ENCODE peak calls at places on chromosome 15, in seven cellular contexts. B is A549, Z is thyroid gland, T is sigmoid colon, P is transverse colon, A is stomach, F is adrenal gland. D is an unnamed sample.

GRCh38 chr15:100236981-100237720 is 104.6 kb downstream of the ADAMTS17 start:
- DNase-seq in B (no peak), Z (no peak), T (no peak), P (no peak), A (no peak), F (no peak), D (no peak)

GRCh38 chr15:38029741-38030140 is 95.3 kb downstream of the TMCO5A start:
- DNase-seq in B (no peak), Z (no peak), T (no peak), P (no peak), A (no peak), F (no peak), D (no peak)

GRCh38 chr15:55183679-55184078 is 13.1 kb downstream of the RSL24D1 start:
- DNase-seq in B (no peak), Z (no peak), T (no peak), P (no peak), A (no peak), F (no peak), D (no peak)

GRCh38 chr15:38531509-38531908 is 33.1 kb downstream of the RASGRP1 start:
- DNase-seq in B (no peak), Z (no peak), T (no peak), P (no peak), A (no peak), F (no peak), D (peak)

GRCh38 chr15:31352911-31353811 is 26.5 kb downstream of the KLF13 start:
- DNase-seq in B (no peak), Z (peak), T (peak), P (peak), A (peak), F (peak), D (no peak)

GRCh38 chr15:101167791-101168462 is 83.9 kb downstream of the CHSY1 start:
- DNase-seq in B (peak), Z (no peak), T (peak), P (peak), A (peak), F (peak), D (peak)

GRCh38 chr15:41607033-41607432 is 48.0 kb downstream of the TYRO3 start:
- DNase-seq in B (no peak), Z (no peak), T (no peak), P (no peak), A (no peak), F (no peak), D (peak)

GRCh38 chr15:63276342-63277043 is 912 bp upstream of the APH1B start:
- DNase-seq in B (no peak), Z (no peak), T (no peak), P (no peak), A (no peak), F (no peak), D (no peak)

GRCh38 chr15:29914441-29915053 is 92.3 kb upstream of the TJP1 start:
- DNase-seq in B (no peak), Z (no peak), T (no peak), P (no peak), A (no peak), F (no peak), D (no peak)

GRCh38 chr15:37137221-37137620 is 36.9 kb upstream of the MEIS2 start:
- DNase-seq in B (no peak), Z (no peak), T (no peak), P (no peak), A (no peak), F (no peak), D (no peak)

GRCh38 chr15:70535071-70535954 is 228.0 kb downstream of the UACA start:
- DNase-seq in B (no peak), Z (no peak), T (no peak), P (peak), A (no peak), F (peak), D (no peak)

GRCh38 chr15:22866066-22866465 is 27.6 kb downstream of the NIPA2 start:
- DNase-seq in B (no peak), Z (no peak), T (no peak), P (no peak), A (no peak), F (no peak), D (no peak)

GRCh38 chr15:39788108-39788507 is 5.5 kb upstream of the FSIP1 start:
- DNase-seq in B (no peak), Z (no peak), T (no peak), P (no peak), A (no peak), F (no peak), D (no peak)

GRCh38 chr15:32857732-32858131 is 139.9 kb downstream of the GREM1 start:
- DNase-seq in B (no peak), Z (no peak), T (no peak), P (no peak), A (no peak), F (no peak), D (no peak)

GRCh38 chr15:43511012-43511885 is 6.2 kb upstream of the MAP1A start:
- DNase-seq in B (peak), Z (peak), T (no peak), P (no peak), A (no peak), F (peak), D (no peak)

GRCh38 chr15:43509002-43509922 is 8.1 kb upstream of the MAP1A start:
- DNase-seq in B (no peak), Z (no peak), T (peak), P (no peak), A (no peak), F (peak), D (no peak)

GRCh38 chr15:43508421-43508820 is 9.0 kb upstream of the MAP1A start:
- DNase-seq in B (no peak), Z (no peak), T (no peak), P (no peak), A (no peak), F (peak), D (no peak)

GRCh38 chr15:43509923-43510229 is 7.5 kb upstream of the MAP1A start:
- DNase-seq in B (no peak), Z (no peak), T (no peak), P (no peak), A (no peak), F (no peak), D (no peak)

GRCh38 chr15:43510230-43511011 is 7.0 kb upstream of the MAP1A start:
- DNase-seq in B (peak), Z (peak), T (peak), P (peak), A (peak), F (peak), D (peak)
- TF ChIP-seq POLR2A in B (peak), Z (peak), T (peak), P (peak), A (no peak), F (peak), D (peak)

GRCh38 chr15:47409601-47410000 is 307.7 kb upstream of the SEMA6D start:
- DNase-seq in B (no peak), Z (no peak), T (no peak), P (no peak), A (no peak), F (no peak), D (no peak)
- TF ChIP-seq POLR2A in B (no peak), Z (no peak), T (no peak), P (no peak), A (no peak), F (no peak), D (no peak)

GRCh38 chr15:77964193-77964592 is 113.3 kb downstream of the TBC1D2B start:
- DNase-seq in B (no peak), Z (no peak), T (no peak), P (no peak), A (no peak), F (no peak), D (no peak)

DNA sequence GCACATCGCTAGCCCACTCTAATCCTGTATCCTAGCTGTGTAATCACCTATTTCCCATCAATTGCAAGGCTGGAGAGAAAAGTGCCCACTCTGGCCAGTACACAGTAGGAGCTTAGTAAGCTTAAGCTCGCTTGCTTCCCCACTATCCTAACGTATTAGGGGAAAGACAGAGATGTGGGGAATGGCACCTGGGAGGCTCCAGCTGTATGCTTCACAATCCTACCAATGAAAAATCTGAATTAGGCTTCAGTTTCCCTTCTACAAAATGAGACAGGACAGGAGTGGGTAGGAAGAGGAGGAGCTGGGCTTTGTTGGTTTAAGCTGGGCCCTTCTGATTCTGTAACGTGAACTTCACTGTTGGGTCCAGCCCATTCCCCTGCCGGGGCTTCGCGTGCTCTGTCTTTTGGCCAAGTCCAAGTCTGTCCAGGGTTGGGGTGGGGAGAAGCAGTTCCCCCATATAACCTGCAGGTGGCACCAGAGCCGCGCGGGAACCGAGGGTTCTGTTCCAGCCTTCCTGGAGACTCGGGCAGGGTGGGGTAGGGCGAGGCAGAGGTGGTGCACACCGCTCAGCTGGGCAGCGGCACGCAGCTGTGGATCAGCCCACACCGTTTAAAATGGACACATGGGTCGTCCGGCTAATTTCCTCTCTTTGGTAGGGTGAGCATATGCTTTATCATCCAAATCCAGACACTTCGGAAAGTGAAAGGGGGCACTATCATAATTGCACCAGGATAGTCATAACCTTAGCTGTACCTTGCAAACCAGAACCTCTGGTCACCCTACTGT is 118.2 kb downstream of the TBC1D2B start:
- DNase-seq in B (peak), Z (peak), T (peak), P (peak), A (peak), F (peak), D (peak)
- TF ChIP-seq POLR2A in B (no peak), Z (no peak), T (no peak), P (no peak), A (no peak), F (no peak), D (no peak)

DNA sequence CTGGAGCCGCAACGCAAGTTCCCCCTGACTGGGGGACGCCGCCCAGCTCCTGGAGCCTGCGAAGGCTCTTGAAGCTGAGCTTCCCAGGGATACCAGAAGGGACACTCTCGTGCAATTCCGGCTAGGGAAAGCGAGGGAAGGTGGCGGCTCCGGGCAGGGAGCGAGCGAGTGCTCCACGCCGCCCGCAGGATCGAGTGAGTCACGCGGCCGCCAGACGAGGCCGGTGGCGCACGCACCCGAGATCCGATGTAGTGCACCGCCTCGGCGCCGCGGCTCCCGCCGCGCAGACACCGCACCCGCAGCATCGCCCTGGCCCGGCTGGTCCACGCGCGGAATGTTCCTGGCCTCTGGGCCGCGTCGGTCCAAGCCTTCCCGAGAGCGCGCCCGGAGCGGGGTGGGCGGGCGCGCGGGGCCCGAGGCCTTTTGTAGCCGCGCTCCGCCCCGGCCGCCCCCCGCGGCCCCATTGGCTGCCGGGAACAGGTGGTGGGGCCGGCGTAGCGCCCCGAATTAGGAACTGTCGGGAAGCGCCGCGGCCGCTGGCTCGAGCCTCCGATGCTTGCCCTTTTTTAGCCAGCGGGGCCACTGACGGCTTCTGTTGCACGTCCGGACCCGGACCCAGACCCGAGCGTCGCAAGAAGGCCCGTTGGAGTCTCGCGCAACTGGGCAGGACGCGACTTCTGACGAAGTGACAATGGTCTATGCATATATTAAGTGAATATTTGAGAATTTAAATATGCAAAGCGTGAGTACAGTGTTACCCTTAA is at the start of gene GATM:
- DNase-seq in B (peak), Z (peak), T (peak), P (peak), A (peak), F (peak), D (peak)
- TF ChIP-seq POLR2A in B (peak), Z (peak), T (peak), P (peak), A (no peak), F (peak), D (no peak)

DNA sequence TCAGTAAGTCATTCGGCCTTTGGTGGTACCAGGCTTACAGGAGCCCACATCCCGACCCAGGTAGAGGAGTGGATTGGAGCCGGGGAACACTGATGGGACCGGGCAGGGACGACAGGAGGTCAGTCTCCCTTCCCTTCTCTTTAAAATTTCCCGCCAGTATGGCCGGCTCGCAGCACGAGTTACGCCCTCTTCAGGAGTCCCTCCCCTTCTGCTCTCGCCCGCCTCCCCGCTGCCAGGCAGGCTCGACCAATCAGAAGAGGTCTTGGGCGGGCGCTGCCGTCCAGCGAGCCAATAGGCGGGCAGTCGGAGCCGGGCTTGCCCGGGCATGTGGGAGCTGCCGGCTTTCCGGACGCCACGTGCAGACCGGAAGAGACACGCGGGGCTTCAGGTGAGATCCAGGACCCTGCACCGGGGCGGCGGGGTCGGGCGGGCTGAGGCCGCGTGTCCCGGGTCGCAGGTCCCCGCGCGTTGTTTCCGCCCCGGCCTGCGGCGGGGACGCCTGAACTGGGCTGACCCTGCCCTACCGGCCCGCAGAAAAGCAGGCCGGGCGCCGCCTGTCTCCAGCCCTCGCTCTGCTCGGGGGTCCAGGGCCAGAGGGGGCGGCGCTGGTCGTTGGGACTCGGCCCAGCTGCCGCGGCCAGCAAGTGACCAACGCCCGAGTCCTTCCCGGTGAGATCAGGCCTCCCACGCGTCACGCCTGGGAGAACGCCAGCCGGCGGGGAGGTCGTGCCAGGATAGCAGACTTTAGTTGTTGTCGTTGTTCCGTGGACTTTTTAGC is at the start of gene AEN:
- DNase-seq in B (peak), Z (peak), T (peak), P (peak), A (peak), F (peak), D (peak)
- TF ChIP-seq POLR2A in B (peak), Z (peak), T (no peak), P (peak), A (no peak), F (no peak), D (peak)

GRCh38 chr15:83285979-83286553 is 1.6 kb upstream of the BNC1 start:
- DNase-seq in B (peak), Z (no peak), T (no peak), P (no peak), A (no peak), F (no peak), D (peak)
- TF ChIP-seq POLR2A in B (no peak), Z (no peak), T (no peak), P (no peak), A (no peak), F (no peak), D (no peak)

GRCh38 chr15:96323250-96324162 is 7.0 kb upstream of the NR2F2 start:
- DNase-seq in B (no peak), Z (no peak), T (no peak), P (no peak), A (no peak), F (no peak), D (no peak)

GRCh38 chr15:96321422-96322391 is 8.8 kb upstream of the NR2F2 start:
- DNase-seq in B (no peak), Z (peak), T (peak), P (no peak), A (peak), F (no peak), D (no peak)

GRCh38 chr15:96320703-96321421 is 9.6 kb upstream of the NR2F2 start:
- DNase-seq in B (no peak), Z (no peak), T (no peak), P (no peak), A (no peak), F (no peak), D (no peak)

GRCh38 chr15:96324192-96324895 is 6.2 kb upstream of the NR2F2 start:
- DNase-seq in B (no peak), Z (no peak), T (peak), P (no peak), A (no peak), F (peak), D (no peak)

DNA sequence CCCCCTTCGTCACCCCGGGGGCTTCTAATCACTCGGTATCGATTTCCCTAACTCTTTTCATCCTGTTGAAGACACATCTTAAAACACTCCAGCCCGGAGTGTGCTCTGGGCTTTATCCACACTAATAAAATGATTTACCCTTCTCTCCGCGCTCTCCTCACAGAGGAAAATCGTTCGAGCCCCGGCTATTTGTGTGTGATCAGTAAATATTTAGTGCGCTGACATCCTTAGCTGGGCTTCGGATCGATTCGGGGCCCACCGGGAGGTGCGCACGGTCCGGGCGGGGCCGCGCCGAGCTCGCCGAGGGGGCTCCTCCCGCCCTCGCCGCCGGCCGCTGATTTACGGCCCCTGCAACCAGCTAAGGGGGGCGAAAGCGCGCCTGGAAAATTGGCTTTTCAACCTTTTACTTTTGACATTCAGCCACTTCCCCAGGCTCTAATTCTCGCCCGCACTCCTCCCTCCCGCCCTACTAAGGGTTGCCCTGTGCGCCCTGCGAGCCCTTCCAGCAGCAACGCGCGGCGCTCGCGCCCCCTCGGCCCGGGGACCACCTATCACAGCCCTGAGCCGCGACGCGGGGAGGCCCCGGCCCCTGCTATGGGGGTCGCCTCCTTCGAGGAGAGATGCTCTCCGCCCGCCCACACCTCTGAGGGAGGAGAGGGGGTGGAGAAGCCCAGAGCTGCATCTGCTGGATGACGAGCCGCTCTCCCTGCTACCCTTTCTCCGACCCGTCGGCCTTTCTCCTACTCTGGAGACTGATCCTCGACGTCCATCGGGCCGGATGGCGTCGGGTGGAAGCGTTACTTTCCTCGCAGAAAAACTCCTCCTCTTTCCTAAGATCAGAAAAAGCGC is 7.9 kb upstream of the NR2F2 start:
- DNase-seq in B (no peak), Z (peak), T (peak), P (no peak), A (no peak), F (no peak), D (no peak)
- TF ChIP-seq POLR2A in B (no peak), Z (peak), T (no peak), P (no peak), A (no peak), F (no peak), D (no peak)

DNA sequence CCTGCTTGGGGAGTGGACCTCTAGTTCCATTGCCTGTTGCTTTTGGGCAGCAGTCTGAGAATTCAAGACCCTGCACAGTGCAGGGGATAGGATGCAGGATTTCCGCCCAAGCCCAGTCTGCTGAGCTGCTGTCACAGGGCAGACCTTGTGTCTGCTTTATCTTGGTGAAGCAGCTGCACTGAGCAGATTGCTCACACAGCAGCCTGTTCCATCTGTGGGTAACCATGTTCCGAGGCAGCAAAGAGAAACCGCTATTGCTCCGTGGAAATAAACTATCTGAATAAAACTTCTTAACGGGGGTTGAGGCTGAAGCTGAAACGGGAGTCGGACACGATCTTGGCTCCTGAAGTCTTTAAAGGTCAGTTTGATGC is 202.3 kb downstream of the AKAP13 start:
- DNase-seq in B (no peak), Z (peak), T (peak), P (peak), A (peak), F (peak), D (no peak)
- TF ChIP-seq POLR2A in B (no peak), Z (no peak), T (no peak), P (peak), A (no peak), F (peak), D (no peak)